ENCODE peak calls at places on chromosomes 13 and 19, in eight cellular contexts. One of them, this sample, is unnamed.
A peak's percentile ranks its signal among the peaks of the same experiment; 100 is the strongest.

GRCh38 chr13:65868106-65868505 is 1362.0 kb downstream of the PCDH9 start:
- DNase-seq in lung microvascular endothelial cell: no peak
- DNase-seq in fibroblast of lung: no peak
- DNase-seq in A172: no peak
- DNase-seq in CD4-positive, alpha-beta T cell: no peak
- DNase-seq in anterior cingulate cortex: no peak
- DNase-seq in RWPE1: no peak
- DNase-seq in COR-L47: no peak
- DNase-seq in this sample: no peak

GRCh38 chr13:113927661-113928581 is 46.0 kb downstream of the C13orf46 start:
- DNase-seq in lung microvascular endothelial cell: no peak
- DNase-seq in fibroblast of lung: peak; percentile 97
- DNase-seq in A172: peak; percentile 94
- DNase-seq in CD4-positive, alpha-beta T cell: no peak
- DNase-seq in anterior cingulate cortex: no peak
- DNase-seq in RWPE1: no peak
- DNase-seq in COR-L47: no peak
- DNase-seq in this sample: no peak

GRCh38 chr13:114063545-114064515 is 68.6 kb downstream of the RASA3 start:
- DNase-seq in lung microvascular endothelial cell: peak; percentile 56
- DNase-seq in fibroblast of lung: peak; percentile 72
- DNase-seq in A172: peak; percentile 74
- DNase-seq in CD4-positive, alpha-beta T cell: no peak
- DNase-seq in anterior cingulate cortex: no peak
- DNase-seq in RWPE1: no peak
- DNase-seq in COR-L47: no peak
- DNase-seq in this sample: no peak

GRCh38 chr19:29524912-29525870 is 603 bp upstream of the VSTM2B start:
- DNase-seq in lung microvascular endothelial cell: no peak
- DNase-seq in fibroblast of lung: no peak
- DNase-seq in A172: no peak
- DNase-seq in CD4-positive, alpha-beta T cell: no peak
- DNase-seq in anterior cingulate cortex: peak; percentile 80
- DNase-seq in RWPE1: no peak
- DNase-seq in COR-L47: no peak
- DNase-seq in this sample: peak; percentile 60

GRCh38 chr19:16397791-16398529 is 73.3 kb downstream of the KLF2 start:
- DNase-seq in lung microvascular endothelial cell: peak; percentile 17
- DNase-seq in fibroblast of lung: no peak
- DNase-seq in A172: no peak
- DNase-seq in CD4-positive, alpha-beta T cell: no peak
- DNase-seq in anterior cingulate cortex: peak; percentile 33
- DNase-seq in RWPE1: no peak
- DNase-seq in COR-L47: no peak
- DNase-seq in this sample: no peak

GRCh38 chr19:9885077-9885552 is 50.0 kb downstream of the PIN1 start:
- DNase-seq in lung microvascular endothelial cell: peak; percentile 16
- DNase-seq in fibroblast of lung: peak; percentile 33
- DNase-seq in A172: no peak
- DNase-seq in CD4-positive, alpha-beta T cell: no peak
- DNase-seq in anterior cingulate cortex: peak; percentile 81
- DNase-seq in RWPE1: no peak
- DNase-seq in COR-L47: no peak
- DNase-seq in this sample: no peak

GRCh38 chr19:48102870-48103751 is 7.5 kb downstream of the PLA2G4C start:
- DNase-seq in lung microvascular endothelial cell: peak; percentile 51
- DNase-seq in fibroblast of lung: peak; percentile 35
- DNase-seq in A172: peak; percentile 21
- DNase-seq in CD4-positive, alpha-beta T cell: peak; percentile 7
- DNase-seq in anterior cingulate cortex: no peak
- DNase-seq in RWPE1: peak; percentile 39
- DNase-seq in COR-L47: peak; percentile 7
- DNase-seq in this sample: no peak

GRCh38 chr13:30241537-30241936 is 65.8 kb downstream of the KATNAL1 start:
- DNase-seq in lung microvascular endothelial cell: no peak
- DNase-seq in fibroblast of lung: no peak
- DNase-seq in A172: no peak
- DNase-seq in CD4-positive, alpha-beta T cell: no peak
- DNase-seq in anterior cingulate cortex: no peak
- DNase-seq in RWPE1: no peak
- DNase-seq in COR-L47: no peak
- DNase-seq in this sample: no peak

GRCh38 chr19:28694812-28695211 is 518.1 kb downstream of the UQCRFS1 start:
- DNase-seq in lung microvascular endothelial cell: no peak
- DNase-seq in fibroblast of lung: no peak
- DNase-seq in A172: peak; percentile 75
- DNase-seq in CD4-positive, alpha-beta T cell: no peak
- DNase-seq in anterior cingulate cortex: no peak
- DNase-seq in RWPE1: no peak
- DNase-seq in COR-L47: no peak
- DNase-seq in this sample: no peak

GRCh38 chr13:110575322-110576069 is 14.0 kb upstream of the RAB20 start:
- DNase-seq in lung microvascular endothelial cell: no peak
- DNase-seq in fibroblast of lung: peak; percentile 59
- DNase-seq in A172: peak; percentile 65
- DNase-seq in CD4-positive, alpha-beta T cell: no peak
- DNase-seq in anterior cingulate cortex: no peak
- DNase-seq in RWPE1: no peak
- DNase-seq in COR-L47: no peak
- DNase-seq in this sample: no peak

GRCh38 chr13:96785986-96786385 is 208.3 kb downstream of the OXGR1 start:
- DNase-seq in lung microvascular endothelial cell: no peak
- DNase-seq in fibroblast of lung: no peak
- DNase-seq in A172: no peak
- DNase-seq in CD4-positive, alpha-beta T cell: no peak
- DNase-seq in anterior cingulate cortex: peak; percentile 36
- DNase-seq in RWPE1: no peak
- DNase-seq in COR-L47: no peak
- DNase-seq in this sample: no peak

GRCh38 chr19:33631628-33631995 is 9.9 kb downstream of the CHST8 start:
- DNase-seq in lung microvascular endothelial cell: no peak
- DNase-seq in fibroblast of lung: no peak
- DNase-seq in A172: no peak
- DNase-seq in CD4-positive, alpha-beta T cell: no peak
- DNase-seq in anterior cingulate cortex: no peak
- DNase-seq in RWPE1: no peak
- DNase-seq in COR-L47: no peak
- DNase-seq in this sample: no peak

GRCh38 chr13:40388617-40389016 is 277.8 kb downstream of the FOXO1 start:
- DNase-seq in lung microvascular endothelial cell: peak; percentile 62
- DNase-seq in fibroblast of lung: no peak
- DNase-seq in A172: peak; percentile 78
- DNase-seq in CD4-positive, alpha-beta T cell: peak; percentile 78
- DNase-seq in anterior cingulate cortex: no peak
- DNase-seq in RWPE1: no peak
- DNase-seq in COR-L47: no peak
- DNase-seq in this sample: no peak

This sample was measured in NCI-H1105 treated with DMSO at 0.1 percent for 48 hours.